ENCODE peak calls at places on chromosome 2, in six cellular contexts. One of them, this sample, is unnamed.

GRCh38 chr2:2642906-2643890 is 312.1 kb upstream of the MYT1L start:
- DNase-seq in HT-29: no peak
- DNase-seq in stimulated activated CD8-positive, alpha-beta memory T cell treated with anti-CD3 and anti-CD28 coated beads, Interleukin-2, amount 100 ng/mL, for 1 hour: no peak
- DNase-seq in stimulated activated CD4-positive, alpha-beta T cell treated with anti-CD3 and anti-CD28 coated beads, TNF-alpha, amount 100 ng/mL, for 24 hours: no peak
- DNase-seq in amygdala: no peak
- DNase-seq in A549: no peak
- DNase-seq in this sample: no peak

GRCh38 chr2:40400336-40400953 is 51.4 kb downstream of the SLC8A1 start:
- DNase-seq in A549: no peak
- DNase-seq in amygdala: no peak
- DNase-seq in HT-29: no peak
- DNase-seq in stimulated activated CD8-positive, alpha-beta memory T cell treated with anti-CD3 and anti-CD28 coated beads, Interleukin-2, amount 100 ng/mL, for 1 hour: no peak
- DNase-seq in stimulated activated CD4-positive, alpha-beta T cell treated with anti-CD3 and anti-CD28 coated beads, TNF-alpha, amount 100 ng/mL, for 24 hours: no peak
- DNase-seq in this sample: no peak

GRCh38 chr2:27915874-27916273 is 25.3 kb downstream of the BABAM2 start:
- DNase-seq in stimulated activated CD8-positive, alpha-beta memory T cell treated with anti-CD3 and anti-CD28 coated beads, Interleukin-2, amount 100 ng/mL, for 1 hour: no peak
- DNase-seq in amygdala: no peak
- DNase-seq in HT-29: no peak
- DNase-seq in A549: no peak
- DNase-seq in stimulated activated CD4-positive, alpha-beta T cell treated with anti-CD3 and anti-CD28 coated beads, TNF-alpha, amount 100 ng/mL, for 24 hours: no peak
- DNase-seq in this sample: no peak

GRCh38 chr2:68423966-68424650 is 43.0 kb downstream of the FBXO48 start:
- DNase-seq in stimulated activated CD8-positive, alpha-beta memory T cell treated with anti-CD3 and anti-CD28 coated beads, Interleukin-2, amount 100 ng/mL, for 1 hour: no peak
- DNase-seq in stimulated activated CD4-positive, alpha-beta T cell treated with anti-CD3 and anti-CD28 coated beads, TNF-alpha, amount 100 ng/mL, for 24 hours: no peak
- DNase-seq in HT-29: no peak
- DNase-seq in A549: no peak
- DNase-seq in amygdala: no peak
- DNase-seq in this sample: no peak

GRCh38 chr2:229905601-229906000 is 16.2 kb downstream of the TRIP12 start:
- DNase-seq in HT-29: no peak
- DNase-seq in stimulated activated CD8-positive, alpha-beta memory T cell treated with anti-CD3 and anti-CD28 coated beads, Interleukin-2, amount 100 ng/mL, for 1 hour: no peak
- DNase-seq in stimulated activated CD4-positive, alpha-beta T cell treated with anti-CD3 and anti-CD28 coated beads, TNF-alpha, amount 100 ng/mL, for 24 hours: no peak
- DNase-seq in amygdala: no peak
- DNase-seq in A549: no peak
- DNase-seq in this sample: no peak

GRCh38 chr2:241339839-241340471 is 16.1 kb upstream of the FARP2 start:
- DNase-seq in HT-29: no peak
- DNase-seq in A549: no peak
- DNase-seq in stimulated activated CD8-positive, alpha-beta memory T cell treated with anti-CD3 and anti-CD28 coated beads, Interleukin-2, amount 100 ng/mL, for 1 hour: no peak
- DNase-seq in amygdala: no peak
- DNase-seq in stimulated activated CD4-positive, alpha-beta T cell treated with anti-CD3 and anti-CD28 coated beads, TNF-alpha, amount 100 ng/mL, for 24 hours: no peak
- DNase-seq in this sample: no peak

GRCh38 chr2:202373490-202373889 is 2.6 kb upstream of the BMPR2 start:
- DNase-seq in A549: no peak
- DNase-seq in amygdala: no peak
- DNase-seq in stimulated activated CD4-positive, alpha-beta T cell treated with anti-CD3 and anti-CD28 coated beads, TNF-alpha, amount 100 ng/mL, for 24 hours: no peak
- DNase-seq in HT-29: no peak
- DNase-seq in stimulated activated CD8-positive, alpha-beta memory T cell treated with anti-CD3 and anti-CD28 coated beads, Interleukin-2, amount 100 ng/mL, for 1 hour: no peak
- DNase-seq in this sample: no peak

GRCh38 chr2:188884552-188884951 is 89.6 kb upstream of the COL3A1 start:
- DNase-seq in amygdala: no peak
- DNase-seq in stimulated activated CD8-positive, alpha-beta memory T cell treated with anti-CD3 and anti-CD28 coated beads, Interleukin-2, amount 100 ng/mL, for 1 hour: no peak
- DNase-seq in A549: no peak
- DNase-seq in stimulated activated CD4-positive, alpha-beta T cell treated with anti-CD3 and anti-CD28 coated beads, TNF-alpha, amount 100 ng/mL, for 24 hours: no peak
- DNase-seq in HT-29: no peak
- DNase-seq in this sample: no peak

GRCh38 chr2:204298426-204298825 is 246.8 kb upstream of the PARD3B start:
- DNase-seq in A549: no peak
- DNase-seq in stimulated activated CD4-positive, alpha-beta T cell treated with anti-CD3 and anti-CD28 coated beads, TNF-alpha, amount 100 ng/mL, for 24 hours: no peak
- DNase-seq in stimulated activated CD8-positive, alpha-beta memory T cell treated with anti-CD3 and anti-CD28 coated beads, Interleukin-2, amount 100 ng/mL, for 1 hour: no peak
- DNase-seq in amygdala: no peak
- DNase-seq in HT-29: no peak
- DNase-seq in this sample: no peak

GRCh38 chr2:1488851-1489250 is 75.6 kb downstream of the TPO start:
- DNase-seq in stimulated activated CD4-positive, alpha-beta T cell treated with anti-CD3 and anti-CD28 coated beads, TNF-alpha, amount 100 ng/mL, for 24 hours: no peak
- DNase-seq in amygdala: no peak
- DNase-seq in A549: no peak
- DNase-seq in HT-29: no peak
- DNase-seq in stimulated activated CD8-positive, alpha-beta memory T cell treated with anti-CD3 and anti-CD28 coated beads, Interleukin-2, amount 100 ng/mL, for 1 hour: no peak
- DNase-seq in this sample: peak

GRCh38 chr2:27518113-27518781 is 21.6 kb downstream of the GCKR start:
- DNase-seq in amygdala: no peak
- DNase-seq in A549: no peak
- DNase-seq in HT-29: no peak
- DNase-seq in stimulated activated CD8-positive, alpha-beta memory T cell treated with anti-CD3 and anti-CD28 coated beads, Interleukin-2, amount 100 ng/mL, for 1 hour: no peak
- DNase-seq in stimulated activated CD4-positive, alpha-beta T cell treated with anti-CD3 and anti-CD28 coated beads, TNF-alpha, amount 100 ng/mL, for 24 hours: no peak
- DNase-seq in this sample: no peak

GRCh38 chr2:170425291-170425751 is 247.4 kb downstream of the MYO3B start:
- DNase-seq in HT-29: peak
- DNase-seq in stimulated activated CD8-positive, alpha-beta memory T cell treated with anti-CD3 and anti-CD28 coated beads, Interleukin-2, amount 100 ng/mL, for 1 hour: no peak
- DNase-seq in stimulated activated CD4-positive, alpha-beta T cell treated with anti-CD3 and anti-CD28 coated beads, TNF-alpha, amount 100 ng/mL, for 24 hours: no peak
- DNase-seq in A549: no peak
- DNase-seq in amygdala: no peak
- DNase-seq in this sample: no peak

GRCh38 chr2:224155896-224156295 is 116.8 kb upstream of the SERPINE2 start:
- DNase-seq in stimulated activated CD8-positive, alpha-beta memory T cell treated with anti-CD3 and anti-CD28 coated beads, Interleukin-2, amount 100 ng/mL, for 1 hour: no peak
- DNase-seq in HT-29: no peak
- DNase-seq in amygdala: no peak
- DNase-seq in A549: no peak
- DNase-seq in stimulated activated CD4-positive, alpha-beta T cell treated with anti-CD3 and anti-CD28 coated beads, TNF-alpha, amount 100 ng/mL, for 24 hours: no peak
- DNase-seq in this sample: no peak

GRCh38 chr2:235008584-235009044 is 56.8 kb downstream of the SH3BP4 start:
- DNase-seq in stimulated activated CD4-positive, alpha-beta T cell treated with anti-CD3 and anti-CD28 coated beads, TNF-alpha, amount 100 ng/mL, for 24 hours: no peak
- DNase-seq in A549: no peak
- DNase-seq in amygdala: no peak
- DNase-seq in HT-29: peak
- DNase-seq in stimulated activated CD8-positive, alpha-beta memory T cell treated with anti-CD3 and anti-CD28 coated beads, Interleukin-2, amount 100 ng/mL, for 1 hour: no peak
- DNase-seq in this sample: no peak

GRCh38 chr2:187912956-187913355 is 358.7 kb upstream of the TFPI start:
- DNase-seq in stimulated activated CD8-positive, alpha-beta memory T cell treated with anti-CD3 and anti-CD28 coated beads, Interleukin-2, amount 100 ng/mL, for 1 hour: no peak
- DNase-seq in amygdala: no peak
- DNase-seq in HT-29: no peak
- DNase-seq in A549: no peak
- DNase-seq in stimulated activated CD4-positive, alpha-beta T cell treated with anti-CD3 and anti-CD28 coated beads, TNF-alpha, amount 100 ng/mL, for 24 hours: no peak
- DNase-seq in this sample: no peak

GRCh38 chr2:216620806-216621205 is 12.4 kb upstream of the IGFBP2 start:
- DNase-seq in stimulated activated CD8-positive, alpha-beta memory T cell treated with anti-CD3 and anti-CD28 coated beads, Interleukin-2, amount 100 ng/mL, for 1 hour: no peak
- DNase-seq in HT-29: no peak
- DNase-seq in amygdala: no peak
- DNase-seq in A549: no peak
- DNase-seq in stimulated activated CD4-positive, alpha-beta T cell treated with anti-CD3 and anti-CD28 coated beads, TNF-alpha, amount 100 ng/mL, for 24 hours: no peak
- DNase-seq in this sample: no peak

GRCh38 chr2:231415029-231415428 is 19.5 kb downstream of the B3GNT7 start:
- DNase-seq in HT-29: no peak
- DNase-seq in stimulated activated CD8-positive, alpha-beta memory T cell treated with anti-CD3 and anti-CD28 coated beads, Interleukin-2, amount 100 ng/mL, for 1 hour: no peak
- DNase-seq in A549: no peak
- DNase-seq in amygdala: no peak
- DNase-seq in stimulated activated CD4-positive, alpha-beta T cell treated with anti-CD3 and anti-CD28 coated beads, TNF-alpha, amount 100 ng/mL, for 24 hours: no peak
- DNase-seq in this sample: no peak

GRCh38 chr2:47034973-47035609 is 119.5 kb upstream of the MCFD2 start:
- DNase-seq in stimulated activated CD8-positive, alpha-beta memory T cell treated with anti-CD3 and anti-CD28 coated beads, Interleukin-2, amount 100 ng/mL, for 1 hour: no peak
- DNase-seq in stimulated activated CD4-positive, alpha-beta T cell treated with anti-CD3 and anti-CD28 coated beads, TNF-alpha, amount 100 ng/mL, for 24 hours: no peak
- DNase-seq in A549: no peak
- DNase-seq in HT-29: peak
- DNase-seq in amygdala: no peak
- DNase-seq in this sample: no peak

GRCh38 chr2:37774976-37775907 is 103.8 kb upstream of the CDC42EP3 start:
- DNase-seq in A549: no peak
- DNase-seq in stimulated activated CD8-positive, alpha-beta memory T cell treated with anti-CD3 and anti-CD28 coated beads, Interleukin-2, amount 100 ng/mL, for 1 hour: no peak
- DNase-seq in HT-29: no peak
- DNase-seq in amygdala: no peak
- DNase-seq in stimulated activated CD4-positive, alpha-beta T cell treated with anti-CD3 and anti-CD28 coated beads, TNF-alpha, amount 100 ng/mL, for 24 hours: no peak
- DNase-seq in this sample: no peak

GRCh38 chr2:61950133-61950560 is 44.7 kb downstream of the COMMD1 start:
- DNase-seq in amygdala: no peak
- DNase-seq in stimulated activated CD8-positive, alpha-beta memory T cell treated with anti-CD3 and anti-CD28 coated beads, Interleukin-2, amount 100 ng/mL, for 1 hour: no peak
- DNase-seq in stimulated activated CD4-positive, alpha-beta T cell treated with anti-CD3 and anti-CD28 coated beads, TNF-alpha, amount 100 ng/mL, for 24 hours: no peak
- DNase-seq in HT-29: no peak
- DNase-seq in A549: no peak
- DNase-seq in this sample: no peak

GRCh38 chr2:214035091-214035852 is 375.6 kb upstream of the VWC2L start:
- DNase-seq in A549: no peak
- DNase-seq in HT-29: no peak
- DNase-seq in amygdala: no peak
- DNase-seq in stimulated activated CD4-positive, alpha-beta T cell treated with anti-CD3 and anti-CD28 coated beads, TNF-alpha, amount 100 ng/mL, for 24 hours: no peak
- DNase-seq in stimulated activated CD8-positive, alpha-beta memory T cell treated with anti-CD3 and anti-CD28 coated beads, Interleukin-2, amount 100 ng/mL, for 1 hour: no peak
- DNase-seq in this sample: no peak

GRCh38 chr2:10740226-10740625 is 18.8 kb downstream of the ATP6V1C2 start:
- DNase-seq in A549: no peak
- DNase-seq in stimulated activated CD4-positive, alpha-beta T cell treated with anti-CD3 and anti-CD28 coated beads, TNF-alpha, amount 100 ng/mL, for 24 hours: no peak
- DNase-seq in amygdala: no peak
- DNase-seq in stimulated activated CD8-positive, alpha-beta memory T cell treated with anti-CD3 and anti-CD28 coated beads, Interleukin-2, amount 100 ng/mL, for 1 hour: no peak
- DNase-seq in HT-29: no peak
- DNase-seq in this sample: no peak

This sample was measured in dorsolateral prefrontal cortex.